ENCODE peak calls at places on chromosomes 4 and X, in eight cellular contexts. P, Y, Q, L, B, E, G and O are unnamed samples.

GRCh38 chr4:156941940-156942548 is 29.6 kb downstream of the PDGFC start:
- DNase-seq in P (peak; percentile 39), G (peak; percentile 52), Q (no peak), L (no peak), B (peak; percentile 45), E (peak; percentile 13), Y (no peak), O (peak; percentile 65)

GRCh38 chr4:6019316-6020263 is 1.4 kb upstream of the C4orf50 start:
- DNase-seq in Y (no peak), B (no peak), Q (no peak), L (peak; percentile 54), P (no peak), E (peak; percentile 25), G (no peak), O (peak; percentile 36)

GRCh38 chr4:76108467-76109181 is 34.1 kb downstream of the ART3 start:
- DNase-seq in E (no peak), B (no peak), P (no peak), G (no peak), Y (no peak), L (no peak), Q (no peak), O (no peak)

GRCh38 chr4:26544421-26544820 is 39.5 kb upstream of the TBC1D19 start:
- DNase-seq in P (no peak), L (no peak), G (no peak), Q (no peak), E (no peak), Y (no peak), B (no peak), O (no peak)

GRCh38 chrX:17922303-17922702 is 61.2 kb upstream of the RAI2 start:
- DNase-seq in L (no peak), G (no peak), Y (no peak), B (no peak), P (peak; percentile 21), E (peak; percentile 7), Q (no peak), O (no peak)

GRCh38 chr4:89994176-89994873 is 99.7 kb downstream of the MMRN1 start:
- DNase-seq in P (no peak), G (no peak), Q (no peak), Y (no peak), E (no peak), B (no peak), L (no peak), O (no peak)

GRCh38 chr4:821631-822030 is 4.3 kb downstream of the CPLX1 start:
- DNase-seq in L (no peak), E (no peak), G (no peak), B (no peak), P (no peak), Q (no peak), Y (no peak), O (no peak)

GRCh38 chrX:72021975-72022374 is 109.7 kb downstream of the RTL5 start:
- DNase-seq in Y (no peak), Q (no peak), L (no peak), G (no peak), P (no peak), B (peak; percentile 35), E (no peak), O (peak; percentile 26)

GRCh38 chr4:107744532-107744931 is 24.5 kb upstream of the PAPSS1 start:
- DNase-seq in E (no peak), P (no peak), Y (no peak), L (no peak), G (no peak), Q (no peak), B (no peak), O (no peak)

GRCh38 chr4:74529284-74530041 is 84.5 kb downstream of the AREG start:
- DNase-seq in L (no peak), Y (no peak), B (no peak), Q (no peak), E (peak; percentile 21), P (no peak), G (no peak), O (no peak)